ENCODE peak calls at places on chromosomes 1 and 21, in five cellular contexts. A is H9, W is neuronal stem cell, G is trophoblast cell, E is H1. S is an unnamed sample.

GRCh38 chr1:236389253-236389652 is 4.8 kb upstream of the EDARADD start:
- DNase-seq in A (no peak), W (no peak), G (no peak), E (no peak), S (no peak)

GRCh38 chr1:22978299-22978698 is 5.6 kb upstream of the LACTBL1 start:
- DNase-seq in A (no peak), W (no peak), G (no peak), E (no peak), S (peak)

GRCh38 chr21:21921410-21922232 is 923.4 kb downstream of the NCAM2 start:
- DNase-seq in A (no peak), W (no peak), G (no peak), E (no peak), S (peak)

GRCh38 chr1:212242985-212243308 is 42.3 kb upstream of the PPP2R5A start:
- DNase-seq in A (no peak), W (no peak), G (no peak), E (no peak), S (no peak)

GRCh38 chr1:212470059-212470458 is 37.3 kb downstream of the NENF start:
- DNase-seq in A (no peak), W (no peak), G (peak), E (no peak), S (peak)

GRCh38 chr1:52002038-52002917 is 11.8 kb upstream of the RAB3B start:
- DNase-seq in A (peak), W (peak), G (peak), E (no peak), S (peak)

GRCh38 chr1:39789571-39790110 is 976 bp upstream of the BMP8B start:
- DNase-seq in A (peak), W (no peak), G (no peak), E (no peak), S (no peak)

GRCh38 chr1:39105841-39106765 is 80.0 kb downstream of the NDUFS5 start:
- DNase-seq in A (peak), W (no peak), G (no peak), E (no peak), S (peak)

GRCh38 chr1:101918277-101918676 is 78.4 kb downstream of the OLFM3 start:
- DNase-seq in A (no peak), W (no peak), G (no peak), E (no peak), S (no peak)

GRCh38 chr21:45894107-45894810 is 87.3 kb upstream of the COL6A1 start:
- DNase-seq in A (no peak), W (no peak), G (no peak), E (no peak), S (peak)

GRCh38 chr1:188314557-188315137 is 1485.9 kb downstream of the PLA2G4A start:
- DNase-seq in A (no peak), W (no peak), G (no peak), E (no peak), S (no peak)

GRCh38 chr1:232351335-232351734 is 278.6 kb downstream of the SIPA1L2 start:
- DNase-seq in A (no peak), W (no peak), G (no peak), E (no peak), S (no peak)

GRCh38 chr1:218436997-218437396 is 91.9 kb downstream of the TGFB2 start:
- DNase-seq in A (no peak), W (no peak), G (no peak), E (no peak), S (no peak)

GRCh38 chr1:58446368-58446767 is 100.2 kb downstream of the OMA1 start:
- DNase-seq in A (no peak), W (no peak), G (no peak), E (no peak), S (no peak)

GRCh38 chr1:64507897-64508296 is 38.0 kb downstream of the CACHD1 start:
- DNase-seq in A (no peak), W (no peak), G (no peak), E (no peak), S (no peak)

GRCh38 chr1:64508521-64509096 is 38.7 kb downstream of the CACHD1 start:
- DNase-seq in A (no peak), W (no peak), G (no peak), E (no peak), S (no peak)

GRCh38 chr1:64502924-64503323 is 33.0 kb downstream of the CACHD1 start:
- DNase-seq in A (no peak), W (no peak), G (no peak), E (no peak), S (no peak)

GRCh38 chr1:64505232-64505943 is 35.5 kb downstream of the CACHD1 start:
- DNase-seq in A (peak), W (peak), G (no peak), E (no peak), S (no peak)

DNA sequence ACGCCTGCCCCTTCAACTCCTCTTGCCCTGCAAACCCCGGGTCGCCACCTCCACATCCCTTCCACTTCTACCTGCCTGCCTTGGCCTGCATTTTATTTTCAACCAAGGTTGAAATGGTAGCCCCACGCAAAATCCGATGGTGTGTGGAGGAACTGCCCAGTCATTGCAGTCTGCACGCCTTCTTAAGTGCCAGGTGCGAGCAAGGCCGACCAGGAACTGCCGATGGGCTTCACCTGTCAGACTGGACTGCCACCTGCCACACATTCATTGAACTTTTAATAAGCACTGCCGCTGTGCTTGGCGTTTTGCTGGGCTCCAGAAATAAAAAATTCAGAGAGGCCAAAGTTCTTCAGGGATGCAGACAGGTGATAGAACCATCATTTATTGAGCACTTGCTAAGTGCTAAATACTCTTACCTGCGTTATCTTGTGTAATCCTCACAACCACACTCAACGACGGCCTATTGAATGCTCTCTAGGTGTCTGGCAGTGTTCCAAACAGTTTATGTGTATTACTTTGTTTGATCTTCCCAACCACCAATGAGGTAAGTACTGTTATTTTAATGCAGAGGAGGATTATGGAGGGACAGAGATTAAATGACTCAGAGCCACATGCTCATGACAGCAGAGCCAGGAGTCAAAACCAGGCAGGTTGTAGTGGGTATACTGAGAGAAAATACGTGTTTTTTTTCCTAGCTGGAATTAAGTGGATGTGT is 36.2 kb downstream of the CACHD1 start:
- DNase-seq in A (no peak), W (no peak), G (no peak), E (no peak), S (no peak)
- H2BK12ac ChIP-seq in A (no peak), W (peak), G (no peak), E (no peak), S (no peak)

GRCh38 chr1:10541286-10541685 is 66.5 kb downstream of the PEX14 start:
- DNase-seq in A (peak), W (no peak), G (no peak), E (no peak), S (no peak)
- H3K27ac ChIP-seq in A (no peak), W (no peak), G (no peak), E (no peak), S (no peak)

GRCh38 chr1:156744786-156745419 is 4.0 kb upstream of the MRPL24 start:
- DNase-seq in A (no peak), W (no peak), G (no peak), E (no peak), S (no peak)

GRCh38 chr1:156746716-156747631 is 4.5 kb downstream of the HDGF start:
- DNase-seq in A (peak), W (peak), G (peak), E (no peak), S (peak)

GRCh38 chr1:156744344-156744743 is 3.5 kb upstream of the MRPL24 start:
- DNase-seq in A (no peak), W (no peak), G (no peak), E (no peak), S (no peak)

GRCh38 chr1:156747737-156748669 is 3.5 kb downstream of the HDGF start:
- DNase-seq in A (no peak), W (no peak), G (peak), E (no peak), S (peak)

GRCh38 chr1:156746381-156746715 is 5.1 kb downstream of the HDGF start:
- DNase-seq in A (no peak), W (no peak), G (no peak), E (no peak), S (no peak)
- H3K9ac ChIP-seq in A (peak), W (no peak), G (peak), E (peak), S (peak)

DNA sequence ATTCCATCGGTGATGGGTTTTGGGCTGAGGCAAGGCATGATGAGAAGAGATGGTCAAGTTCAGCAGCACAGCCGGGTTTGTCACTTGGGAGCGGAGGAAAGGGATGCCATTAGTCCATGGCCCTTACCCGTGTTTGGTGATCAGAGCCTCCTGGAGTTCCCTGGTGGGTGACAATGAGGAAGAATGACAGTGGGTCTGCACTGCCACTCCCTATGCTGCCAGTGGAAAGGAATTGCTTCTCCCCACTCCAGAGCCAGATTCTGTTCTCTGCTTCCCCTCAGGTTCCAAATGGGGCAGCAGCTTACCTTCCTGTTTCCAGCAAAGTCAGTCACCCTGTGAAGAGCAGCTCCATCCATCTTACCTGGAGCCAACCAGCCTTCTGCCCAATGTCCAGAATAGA is 393.1 kb downstream of the PTPRU start:
- DNase-seq in A (peak), W (no peak), G (no peak), E (no peak), S (no peak)
- H2BK12ac ChIP-seq in A (no peak), W (no peak), G (no peak), E (no peak), S (no peak)

GRCh38 chr1:201883266-201883665 is 5.4 kb upstream of the SHISA4 start:
- DNase-seq in A (no peak), W (no peak), G (no peak), E (no peak), S (no peak)

GRCh38 chr1:201884472-201884871 is 4.2 kb upstream of the SHISA4 start:
- DNase-seq in A (no peak), W (no peak), G (no peak), E (no peak), S (no peak)

GRCh38 chr1:201885531-201886075 is 3.1 kb upstream of the SHISA4 start:
- DNase-seq in A (no peak), W (no peak), G (peak), E (no peak), S (peak)

GRCh38 chr1:201882665-201883132 is 6.0 kb upstream of the SHISA4 start:
- DNase-seq in A (no peak), W (no peak), G (peak), E (no peak), S (peak)

GRCh38 chr1:201883786-201884185 is 4.9 kb upstream of the SHISA4 start:
- DNase-seq in A (no peak), W (no peak), G (peak), E (no peak), S (peak)
- H3K27ac ChIP-seq in A (no peak), W (no peak), G (no peak), E (no peak), S (peak)